ENCODE peak calls at places on chromosomes 12 and 14, in five cellular contexts. N, A, H, Q and V are unnamed samples.
A peak's percentile ranks its signal among the peaks of the same experiment; 100 is the strongest.

GRCh38 chr14:81219821-81220487 is 805 bp downstream of the GTF2A1 start:
- DNase-seq in N (no peak), A (peak; percentile 24), H (peak; percentile 6), Q (peak; percentile 20), V (peak; percentile 32)

GRCh38 chr12:20264608-20265114 is 103.7 kb upstream of the PDE3A start:
- DNase-seq in N (no peak), A (no peak), H (no peak), Q (no peak), V (no peak)

GRCh38 chr12:70247653-70248199 is 4.5 kb downstream of the CNOT2 start:
- DNase-seq in N (no peak), A (no peak), H (no peak), Q (no peak), V (no peak)

GRCh38 chr14:59507063-59507751 is 22.9 kb downstream of the JKAMP start:
- DNase-seq in N (peak; percentile 67), A (peak; percentile 56), H (peak; percentile 19), Q (peak; percentile 14), V (peak; percentile 26)

GRCh38 chr12:13135336-13136178 is 32.1 kb upstream of the GSG1 start:
- DNase-seq in N (no peak), A (peak; percentile 95), H (no peak), Q (peak; percentile 80), V (no peak)

GRCh38 chr12:114955414-114956014 is 271.5 kb upstream of the TBX3 start:
- DNase-seq in N (no peak), A (no peak), H (no peak), Q (peak; percentile 13), V (no peak)

GRCh38 chr12:58703911-58704310 is 216.4 kb downstream of the LRIG3 start:
- DNase-seq in N (no peak), A (no peak), H (no peak), Q (no peak), V (no peak)

GRCh38 chr12:65876898-65877721 is 52.8 kb downstream of the HMGA2 start:
- DNase-seq in N (no peak), A (no peak), H (no peak), Q (no peak), V (no peak)

GRCh38 chr12:94783862-94784261 is 133.5 kb upstream of the TMCC3 start:
- DNase-seq in N (no peak), A (no peak), H (no peak), Q (no peak), V (no peak)

GRCh38 chr12:5293773-5294172 is 138.1 kb upstream of the NTF3 start:
- DNase-seq in N (no peak), A (no peak), H (no peak), Q (no peak), V (no peak)

GRCh38 chr12:34275129-34275528 is 252.8 kb downstream of the ALG10 start:
- DNase-seq in N (no peak), A (no peak), H (no peak), Q (no peak), V (no peak)